ENCODE peak calls at places on chromosomes 12 and 14, in four cellular contexts. L, C, J and K are unnamed samples.

GRCh38 chr12:101604132-101604531 is 9.4 kb downstream of the MYBPC1 start:
- ATAC-seq in L (no peak), J (no peak), C (no peak), K (no peak)

GRCh38 chr12:42557586-42558172 is 31.9 kb downstream of the PRICKLE1 start:
- ATAC-seq in L (no peak), J (peak; percentile 62), C (no peak), K (no peak)

GRCh38 chr12:7035464-7035863 is 17.2 kb upstream of the LPCAT3 start:
- ATAC-seq in C (no peak), J (no peak), L (no peak), K (no peak)

GRCh38 chr12:112117685-112118084 is 7.7 kb upstream of the TRAFD1 start:
- ATAC-seq in J (no peak), C (no peak), L (no peak), K (no peak)

GRCh38 chr14:50355692-50356091 is 41.0 kb downstream of the CDKL1 start:
- ATAC-seq in J (no peak), L (no peak), C (no peak), K (no peak)

GRCh38 chr12:27290501-27291168 is 42.0 kb upstream of the BMAL2 start:
- ATAC-seq in L (no peak), J (peak; percentile 28), C (no peak), K (no peak)

GRCh38 chr14:24272442-24272841 is 1.0 kb upstream of the RABGGTA start:
- ATAC-seq in C (no peak), L (no peak), J (no peak), K (no peak)

GRCh38 chr12:28089363-28089762 is 100.9 kb upstream of the CCDC91 start:
- ATAC-seq in J (peak; percentile 62), L (peak; percentile 67), C (no peak), K (no peak)

GRCh38 chr12:132717531-132718387 is 7.1 kb downstream of the PGAM5 start:
- ATAC-seq in J (no peak), C (no peak), L (peak; percentile 6), K (no peak)

GRCh38 chr12:13666806-13667205 is 314.6 kb downstream of the GRIN2B start:
- ATAC-seq in L (peak; percentile 77), J (no peak), C (no peak), K (no peak)

GRCh38 chr12:47316609-47317049 is 236.9 kb upstream of the AMIGO2 start:
- ATAC-seq in J (peak; percentile 42), L (no peak), C (no peak), K (peak; percentile 65)

GRCh38 chr14:65412189-65412846 is at the start of gene FUT8:
- ATAC-seq in C (peak; percentile 95), L (peak; percentile 86), J (peak; percentile 93), K (peak; percentile 96)

GRCh38 chr14:65413739-65414045 is 1.2 kb downstream of the FUT8 start:
- ATAC-seq in J (no peak), L (no peak), C (no peak), K (no peak)

GRCh38 chr14:65411656-65412188 is 808 bp upstream of the FUT8 start:
- ATAC-seq in L (peak; percentile 78), C (peak; percentile 93), J (peak; percentile 95), K (peak; percentile 84)

GRCh38 chr14:65414961-65415589 is 2.5 kb downstream of the FUT8 start:
- ATAC-seq in L (no peak), J (no peak), C (no peak), K (no peak)

GRCh38 chr14:65412881-65413738 is 580 bp downstream of the FUT8 start:
- ATAC-seq in C (peak; percentile 80), L (peak; percentile 59), J (peak; percentile 39), K (peak; percentile 69)
- TF ChIP-seq POLR2A in C (no peak), L (no peak), J (no peak), K (no peak)

GRCh38 chr14:74395094-74395493 is 30.9 kb downstream of the SYNDIG1L start:
- ATAC-seq in L (no peak), C (no peak), J (no peak), K (no peak)
- TF ChIP-seq POLR2A in L (no peak), C (no peak), J (no peak), K (no peak)

GRCh38 chr12:30794591-30795409 is 40.0 kb upstream of the CAPRIN2 start:
- ATAC-seq in J (peak; percentile 76), C (peak; percentile 49), L (peak; percentile 74), K (peak; percentile 18)

GRCh38 chr12:30796891-30797371 is 42.2 kb upstream of the CAPRIN2 start:
- ATAC-seq in C (no peak), L (no peak), J (no peak), K (no peak)

GRCh38 chr12:30796508-30796780 is 41.7 kb upstream of the CAPRIN2 start:
- ATAC-seq in L (peak; percentile 31), C (peak; percentile 67), J (peak; percentile 52), K (peak; percentile 64)

GRCh38 chr12:30795410-30795659 is 40.6 kb upstream of the CAPRIN2 start:
- ATAC-seq in J (no peak), C (no peak), L (no peak), K (no peak)

DNA sequence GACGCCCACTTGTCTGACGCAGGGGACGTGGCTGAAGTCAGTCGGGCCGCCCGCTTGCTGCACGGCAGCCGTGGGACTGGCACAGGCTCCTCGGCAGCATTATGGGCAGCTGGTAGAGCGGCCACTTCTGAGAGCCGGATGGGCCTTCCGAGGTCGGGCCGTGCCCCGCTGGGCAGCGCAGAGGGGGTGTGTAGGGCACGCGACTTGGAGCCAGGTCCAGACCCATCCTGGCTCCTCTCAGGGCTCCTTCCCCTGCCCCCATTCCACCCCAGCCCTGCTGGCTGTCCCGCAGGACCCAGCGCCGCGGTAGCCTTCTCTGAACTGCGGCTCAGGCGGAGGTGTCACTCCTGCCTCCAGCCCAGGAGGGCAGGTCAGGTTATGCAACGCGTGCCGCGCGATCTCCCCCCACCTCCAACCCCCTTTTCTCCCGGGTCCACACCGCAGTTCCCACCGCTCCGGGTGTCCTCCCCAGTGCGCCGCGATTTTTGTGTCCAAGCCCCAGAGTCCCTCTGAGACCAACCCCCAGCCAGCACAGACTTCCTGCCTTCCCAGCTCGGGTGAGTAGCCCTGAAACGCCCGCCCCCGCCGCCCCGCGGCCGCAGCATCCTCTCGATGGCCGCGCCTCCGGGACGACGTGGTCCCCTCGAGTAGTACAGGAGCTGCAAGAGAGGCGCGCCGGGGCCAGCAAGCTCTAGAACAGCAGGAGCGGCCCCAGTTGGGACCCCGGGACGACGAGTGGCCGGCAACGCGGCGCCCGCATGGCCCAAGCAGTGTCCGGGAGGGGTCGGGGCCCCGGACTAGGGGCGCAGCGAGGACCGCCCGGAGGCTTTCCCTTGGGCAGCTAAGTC is 41.1 kb upstream of the CAPRIN2 start:
- ATAC-seq in J (peak; percentile 85), L (peak; percentile 67), C (peak; percentile 87), K (peak; percentile 67)
- TF ChIP-seq POLR2A in J (no peak), L (peak; percentile 43), C (no peak), K (no peak)

GRCh38 chr12:60148109-60148508 is 552.3 kb downstream of the SLC16A7 start:
- ATAC-seq in C (peak; percentile 58), J (no peak), L (no peak), K (no peak)
- TF ChIP-seq POLR2A in C (no peak), J (no peak), L (no peak), K (no peak)